ENCODE peak calls at places on chromosomes 7 and 10, in six cellular contexts. B is NCI-H2029; K is GM10248; M is activated CD8-positive, alpha-beta memory T cell treated with anti-CD3 and anti-CD28 coated beads, Interleukin-2, amount 10 ng/mL, durations not matched to agents 7 days and 5 days; C is RCC 7860; G is NCI-H345. V is an unnamed sample.

GRCh38 chr10:70619271-70620019 is 16.9 kb upstream of the PRF1 start:
- DNase-seq in B (peak; percentile 1), K (peak; percentile 22), M (no peak), C (peak; percentile 49), G (no peak), V (no peak)

GRCh38 chr7:22586806-22587180 is 86.8 kb upstream of the STEAP1B start:
- DNase-seq in B (no peak), K (no peak), M (no peak), C (no peak), G (peak; percentile 6), V (peak; percentile 3)

GRCh38 chr7:142583424-142583823 is 165.8 kb upstream of the PRSS1 start:
- DNase-seq in B (no peak), K (peak; percentile 47), M (peak; percentile 45), C (peak; percentile 92), G (no peak), V (no peak)

GRCh38 chr7:29116801-29117200 is 29.5 kb downstream of the CPVL start:
- DNase-seq in B (no peak), K (no peak), M (no peak), C (no peak), G (no peak), V (no peak)

GRCh38 chr7:15016726-15017125 is 114.2 kb upstream of the DGKB start:
- DNase-seq in B (no peak), K (no peak), M (no peak), C (no peak), G (no peak), V (no peak)

GRCh38 chr7:85111761-85112160 is 75.1 kb downstream of the SEMA3D start:
- DNase-seq in B (no peak), K (no peak), M (no peak), C (no peak), G (no peak), V (no peak)

GRCh38 chr10:125398270-125398669 is 237.9 kb upstream of the CTBP2 start:
- DNase-seq in B (no peak), K (no peak), M (no peak), C (no peak), G (no peak), V (no peak)

GRCh38 chr7:120842131-120842621 is 15.8 kb downstream of the TSPAN12 start:
- DNase-seq in B (peak; percentile 80), K (no peak), M (no peak), C (peak; percentile 53), G (peak; percentile 65), V (peak; percentile 86)

GRCh38 chr7:35526645-35527044 is 168.3 kb downstream of the HERPUD2 start:
- DNase-seq in B (no peak), K (no peak), M (no peak), C (no peak), G (no peak), V (no peak)

GRCh38 chr7:106480161-106480579 is 180.8 kb downstream of the CCDC71L start:
- DNase-seq in B (no peak), K (peak; percentile 32), M (no peak), C (no peak), G (no peak), V (no peak)

GRCh38 chr7:128891942-128892269 is 18.6 kb downstream of the KCP start:
- DNase-seq in B (no peak), K (no peak), M (no peak), C (no peak), G (no peak), V (no peak)

GRCh38 chr10:70274643-70275042 is 9.2 kb downstream of the NPFFR1 start:
- DNase-seq in B (no peak), K (no peak), M (no peak), C (no peak), G (no peak), V (no peak)

GRCh38 chr10:89245802-89246201 is 5.8 kb downstream of the LIPA start:
- DNase-seq in B (no peak), K (peak; percentile 40), M (no peak), C (no peak), G (no peak), V (no peak)

GRCh38 chr7:2838451-2838850 is 5.7 kb downstream of the GNA12 start:
- DNase-seq in B (no peak), K (no peak), M (no peak), C (no peak), G (no peak), V (no peak)

V was measured in NCI-H1105 treated with DMSO at 0.1 percent for 48 hours.